ENCODE peak calls at places on chromosomes 16 and 17, in five cellular contexts. X, D, P, B and T are unnamed samples.

GRCh38 chr17:7133424-7133823 is 18.8 kb upstream of the ASGR2 start:
- DNase-seq in X (peak; percentile 39), D (peak; percentile 16), P (peak; percentile 43), B (peak; percentile 17), T (peak; percentile 26)

GRCh38 chr17:78347453-78347852 is 12.4 kb downstream of the SOCS3 start:
- DNase-seq in X (no peak), D (no peak), P (no peak), B (no peak), T (no peak)

GRCh38 chr16:1612320-1613111 is at the start of gene CRAMP1:
- DNase-seq in X (no peak), D (no peak), P (no peak), B (peak; percentile 8), T (peak; percentile 4)

GRCh38 chr17:81711814-81712467 is at the start of gene SLC25A10:
- DNase-seq in X (peak; percentile 72), D (peak; percentile 71), P (peak; percentile 53), B (peak; percentile 79), T (peak; percentile 89)

GRCh38 chr17:41631025-41631889 is 6.9 kb upstream of the KRT17 start:
- DNase-seq in X (no peak), D (no peak), P (no peak), B (no peak), T (no peak)

GRCh38 chr16:15865742-15866141 is 8.9 kb upstream of the MYH11 start:
- DNase-seq in X (no peak), D (no peak), P (no peak), B (peak; percentile 48), T (no peak)

GRCh38 chr17:42287305-42288077 is 807 bp upstream of the STAT5A start:
- DNase-seq in X (peak; percentile 42), D (no peak), P (peak; percentile 73), B (peak; percentile 50), T (peak; percentile 56)

GRCh38 chr16:4113358-4114256 is 2.6 kb downstream of the ADCY9 start:
- DNase-seq in X (peak; percentile 20), D (no peak), P (no peak), B (no peak), T (no peak)

GRCh38 chr17:80984749-80985148 is 6.9 kb upstream of the CHMP6 start:
- DNase-seq in X (no peak), D (no peak), P (peak; percentile 55), B (peak; percentile 94), T (no peak)

GRCh38 chr16:77385481-77385880 is 49.4 kb downstream of the ADAMTS18 start:
- DNase-seq in X (no peak), D (no peak), P (no peak), B (peak; percentile 4), T (no peak)

GRCh38 chr16:46756772-46757171 is 8.6 kb upstream of the MYLK3 start:
- DNase-seq in X (no peak), D (no peak), P (no peak), B (no peak), T (no peak)

GRCh38 chr17:17063546-17064122 is 21.4 kb downstream of the MPRIP start:
- DNase-seq in X (peak; percentile 61), D (no peak), P (peak; percentile 87), B (no peak), T (no peak)

GRCh38 chr17:60390881-60391418 is 983 bp downstream of the USP32 start:
- DNase-seq in X (no peak), D (no peak), P (peak; percentile 28), B (peak; percentile 62), T (no peak)

GRCh38 chr17:17701658-17702057 is 20.4 kb downstream of the RAI1 start:
- DNase-seq in X (no peak), D (no peak), P (no peak), B (no peak), T (no peak)

GRCh38 chr16:50573947-50574751 is 26.0 kb downstream of the NKD1 start:
- DNase-seq in X (no peak), D (no peak), P (peak; percentile 55), B (peak; percentile 10), T (no peak)

GRCh38 chr17:49694847-49695697 is 12.7 kb downstream of the SLC35B1 start:
- DNase-seq in X (peak; percentile 51), D (peak; percentile 58), P (peak; percentile 64), B (peak; percentile 40), T (peak; percentile 71)

GRCh38 chr16:8855051-8855786 is 13.6 kb downstream of the CARHSP1 start:
- DNase-seq in X (no peak), D (no peak), P (peak; percentile 16), B (no peak), T (no peak)

GRCh38 chr16:86567701-86568571 is 1.3 kb downstream of the FOXC2 start:
- DNase-seq in X (peak; percentile 54), D (no peak), P (no peak), B (peak; percentile 62), T (no peak)

GRCh38 chr16:66467611-66468010 is 40.5 kb downstream of the BEAN1 start:
- DNase-seq in X (no peak), D (no peak), P (no peak), B (no peak), T (no peak)

GRCh38 chr16:61862756-61863155 is 173.5 kb downstream of the CDH8 start:
- DNase-seq in X (no peak), D (no peak), P (no peak), B (no peak), T (no peak)

GRCh38 chr17:62737513-62737912 is 70.6 kb downstream of the MARCHF10 start:
- DNase-seq in X (no peak), D (no peak), P (no peak), B (no peak), T (no peak)

GRCh38 chr17:46147167-46147749 is 46.0 kb downstream of the KANSL1 start:
- DNase-seq in X (no peak), D (no peak), P (no peak), B (no peak), T (no peak)

GRCh38 chr17:67434061-67434525 is 57.0 kb downstream of the PITPNC1 start:
- DNase-seq in X (peak; percentile 54), D (peak; percentile 36), P (peak; percentile 35), B (peak; percentile 45), T (peak; percentile 71)

GRCh38 chr17:67433248-67433924 is 56.3 kb downstream of the PITPNC1 start:
- DNase-seq in X (no peak), D (no peak), P (no peak), B (no peak), T (peak; percentile 28)

GRCh38 chr17:67438669-67439068 is 61.6 kb downstream of the PITPNC1 start:
- DNase-seq in X (no peak), D (no peak), P (no peak), B (no peak), T (no peak)

GRCh38 chr17:67431210-67432015 is 54.3 kb downstream of the PITPNC1 start:
- DNase-seq in X (no peak), D (no peak), P (no peak), B (peak; percentile 83), T (no peak)

DNA sequence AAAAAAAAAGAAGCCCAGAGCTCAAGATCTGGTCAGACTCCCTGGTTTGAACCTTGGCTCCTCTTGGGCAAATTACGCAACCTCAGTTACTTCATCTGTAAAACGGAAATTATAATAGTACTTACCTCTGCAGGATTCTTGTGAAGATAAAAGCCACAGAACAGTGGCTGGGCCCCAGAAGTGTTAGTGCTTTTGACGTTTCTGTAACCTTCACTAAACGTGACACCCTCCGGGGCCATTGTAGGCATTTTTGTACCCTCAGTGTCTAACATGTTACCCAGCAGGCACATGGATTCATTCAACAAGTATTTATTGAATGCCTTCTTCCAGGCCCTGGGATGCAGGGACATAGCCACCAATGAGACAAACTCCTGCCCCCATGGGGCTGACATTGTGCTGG is 58.0 kb downstream of the PITPNC1 start:
- DNase-seq in X (no peak), D (peak; percentile 44), P (no peak), B (peak; percentile 60), T (peak; percentile 51)
- H3K4me3 ChIP-seq in X (no peak overlapping the region), D (peak overlapping the region; percentile 28), P (no peak overlapping the region), B (no peak overlapping the region), T (no peak overlapping the region)

DNA sequence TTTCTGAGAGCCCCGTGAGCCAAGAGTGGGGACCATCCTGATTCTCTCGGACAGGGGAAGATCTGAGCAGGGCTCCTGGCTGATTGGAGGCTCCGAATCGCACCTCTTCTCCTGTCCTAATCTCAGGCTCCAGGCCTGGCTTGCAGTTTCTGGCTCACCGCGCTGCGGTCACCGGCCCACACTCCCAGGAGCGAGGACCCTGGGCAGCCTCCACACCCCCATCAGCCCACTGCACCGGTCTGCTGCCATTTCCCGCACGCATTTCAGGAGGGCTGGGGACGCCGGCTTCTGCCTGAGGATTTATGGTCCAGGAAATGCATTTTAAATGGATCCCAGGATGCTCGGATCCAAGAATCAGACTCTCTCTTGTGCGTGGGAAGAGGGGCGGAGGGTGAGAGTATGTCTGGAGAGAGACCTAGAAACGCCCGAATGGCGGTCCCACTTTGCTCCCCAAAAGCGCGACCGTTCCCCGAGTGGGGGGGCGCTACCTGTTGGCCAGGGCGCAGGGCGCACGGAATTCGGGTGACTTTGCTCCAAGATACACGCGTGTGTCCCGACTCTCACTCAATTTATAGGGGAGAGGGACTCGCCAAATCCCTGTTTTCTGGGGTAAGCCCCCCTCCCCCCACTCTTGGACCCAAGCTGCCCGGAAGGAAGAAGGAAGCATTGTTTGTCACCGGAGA is 845 bp upstream of the JPH3 start:
- DNase-seq in X (no peak), D (no peak), P (no peak), B (no peak), T (no peak)
- H3K4me3 ChIP-seq in X (peak overlapping the region; percentile 33), D (no peak overlapping the region), P (no peak overlapping the region), B (peak overlapping the region; percentile 76), T (no peak overlapping the region)

DNA sequence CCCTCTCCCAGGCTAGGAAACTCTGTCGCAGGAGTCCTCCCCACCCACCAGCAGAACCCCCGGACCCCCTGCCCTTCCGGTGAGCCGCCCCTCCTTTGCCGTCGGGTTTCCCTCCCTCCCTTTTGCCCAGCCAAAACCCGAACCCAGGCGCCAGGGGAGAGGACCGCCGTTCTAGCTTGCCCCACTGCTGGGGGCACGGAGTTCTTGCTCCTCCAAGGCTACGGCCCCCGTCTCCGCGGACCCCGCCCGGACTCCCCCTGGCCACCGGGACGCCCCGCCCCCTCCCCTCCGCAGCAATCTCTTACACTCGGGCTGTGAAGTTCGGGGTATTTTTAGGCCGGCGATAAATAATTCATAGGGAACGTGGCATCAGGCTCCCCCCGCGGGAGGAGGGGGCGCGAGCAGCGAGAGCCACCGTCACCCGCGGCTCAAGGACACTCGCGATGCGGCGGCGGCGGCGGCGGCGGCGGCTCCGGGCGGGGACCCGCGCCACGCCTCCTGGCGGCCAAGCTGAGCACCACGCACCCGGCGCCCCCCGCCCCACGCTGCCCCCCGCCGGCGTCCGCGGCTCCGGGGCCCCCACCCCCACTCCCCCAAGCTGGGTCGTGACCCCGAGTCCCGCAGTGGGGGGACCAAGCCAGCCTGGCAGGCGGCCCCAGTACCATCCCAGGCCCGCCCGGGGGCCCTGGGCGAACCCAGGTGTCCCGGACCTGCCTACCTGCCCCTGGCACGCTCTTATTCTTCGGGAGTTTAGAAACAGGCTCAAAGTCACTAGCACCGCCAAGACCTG is at the start of gene GRIN2C:
- DNase-seq in X (no peak), D (no peak), P (no peak), B (no peak), T (peak; percentile 15)
- H3K4me3 ChIP-seq in X (peak within 1 kb of the TSS; percentile 60), D (peak within 1 kb of the TSS; percentile 8), P (peak within 1 kb of the TSS; percentile 36), B (peak within 1 kb of the TSS; percentile 43), T (peak within 1 kb of the TSS; percentile 27)

DNA sequence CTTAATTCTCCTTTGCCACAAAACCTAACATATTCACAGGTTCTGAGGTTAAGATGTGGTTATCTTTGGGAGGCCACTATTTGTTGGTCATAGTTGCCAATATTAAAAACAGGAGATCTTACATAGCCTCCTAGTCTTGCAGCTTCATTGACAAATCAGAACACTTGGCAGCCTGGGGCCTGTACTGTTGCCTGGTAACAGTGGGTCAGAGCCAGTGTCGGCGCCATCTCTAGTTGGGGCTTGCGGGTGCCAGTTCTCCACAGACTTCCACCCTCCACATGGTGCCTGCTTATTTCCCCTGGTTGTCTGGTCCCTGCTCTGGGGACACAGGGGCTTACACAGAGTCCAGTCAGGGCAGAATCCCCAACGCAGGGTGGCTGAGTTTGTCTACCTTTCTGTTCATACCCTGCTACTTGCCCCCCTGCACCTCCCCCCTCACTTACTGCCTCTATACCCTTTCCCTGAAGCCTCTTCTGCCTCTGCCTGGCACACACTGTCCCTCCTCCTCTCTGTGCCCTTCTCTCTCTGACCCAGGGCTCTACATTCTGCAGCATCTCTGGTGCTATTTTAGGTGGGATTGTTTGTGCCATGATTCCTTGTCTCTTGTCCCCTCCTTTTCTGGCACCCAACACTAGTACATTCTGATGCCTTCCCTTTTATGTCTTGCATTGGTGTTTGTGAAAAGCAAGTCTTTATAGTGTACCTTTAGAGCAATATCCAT is 13.4 kb downstream of the EPN2 start:
- DNase-seq in X (peak; percentile 69), D (no peak), P (peak; percentile 62), B (no peak), T (no peak)
- H3K4me3 ChIP-seq in X (peak overlapping the region; percentile 32), D (no peak overlapping the region), P (no peak overlapping the region), B (no peak overlapping the region), T (no peak overlapping the region)